ENCODE peak calls at places on chromosomes 16 and 17, in four cellular contexts. One of them, this sample, is unnamed.

GRCh38 chr16:29680180-29680598 is 1.2 kb downstream of the QPRT start:
- DNase-seq in GM12891: no peak
- DNase-seq in GM12878: no peak
- DNase-seq in K562: no peak
- DNase-seq in this sample: no peak

GRCh38 chr16:50282010-50282538 is 15.7 kb downstream of the ADCY7 start:
- DNase-seq in GM12891: peak
- DNase-seq in GM12878: peak
- DNase-seq in K562: peak
- DNase-seq in this sample: peak

GRCh38 chr16:81493755-81494433 is 49.3 kb downstream of the CMIP start:
- DNase-seq in GM12891: no peak
- DNase-seq in GM12878: no peak
- DNase-seq in K562: peak
- DNase-seq in this sample: no peak

GRCh38 chr16:64152010-64152767 is 969.7 kb downstream of the CDH11 start:
- DNase-seq in GM12891: no peak
- DNase-seq in GM12878: no peak
- DNase-seq in K562: no peak
- DNase-seq in this sample: no peak

GRCh38 chr16:19757762-19758595 is 39.9 kb downstream of the IQCK start:
- DNase-seq in GM12891: no peak
- DNase-seq in GM12878: no peak
- DNase-seq in K562: no peak
- DNase-seq in this sample: peak

GRCh38 chr16:54317306-54317705 is 30.7 kb upstream of the IRX3 start:
- DNase-seq in GM12891: no peak
- DNase-seq in GM12878: no peak
- DNase-seq in K562: no peak
- DNase-seq in this sample: no peak

GRCh38 chr17:41049110-41049509 is 2.0 kb upstream of the KRTAP2-1 start:
- DNase-seq in GM12891: no peak
- DNase-seq in GM12878: no peak
- DNase-seq in K562: no peak
- DNase-seq in this sample: no peak

GRCh38 chr17:3986270-3986938 is 22.2 kb upstream of the ATP2A3 start:
- DNase-seq in GM12891: no peak
- DNase-seq in GM12878: no peak
- DNase-seq in K562: no peak
- DNase-seq in this sample: no peak

GRCh38 chr17:51909971-51910370 is 248.5 kb downstream of the CA10 start:
- DNase-seq in GM12891: no peak
- DNase-seq in GM12878: no peak
- DNase-seq in K562: no peak
- DNase-seq in this sample: no peak

GRCh38 chr17:79420318-79421243 is 190.3 kb downstream of the RBFOX3 start:
- DNase-seq in GM12891: no peak
- DNase-seq in GM12878: no peak
- DNase-seq in K562: peak
- DNase-seq in this sample: no peak

GRCh38 chr16:55203570-55203969 is 120.4 kb upstream of the IRX6 start:
- DNase-seq in GM12891: no peak
- DNase-seq in GM12878: no peak
- DNase-seq in K562: no peak
- DNase-seq in this sample: no peak

GRCh38 chr17:4636474-4637100 is 4.9 kb downstream of the ALOX15 start:
- DNase-seq in GM12891: no peak
- DNase-seq in GM12878: no peak
- DNase-seq in K562: no peak
- DNase-seq in this sample: peak

GRCh38 chr17:80103061-80103481 is 1.7 kb downstream of the GAA start:
- DNase-seq in GM12891: no peak
- DNase-seq in GM12878: no peak
- DNase-seq in K562: no peak
- DNase-seq in this sample: no peak

GRCh38 chr16:68833251-68833650 is 10.1 kb upstream of the TANGO6 start:
- DNase-seq in GM12891: no peak
- DNase-seq in GM12878: no peak
- DNase-seq in K562: no peak
- DNase-seq in this sample: no peak

GRCh38 chr17:49016775-49017463 is 19.7 kb downstream of the IGF2BP1 start:
- DNase-seq in GM12891: no peak
- DNase-seq in GM12878: no peak
- DNase-seq in K562: no peak
- DNase-seq in this sample: no peak

GRCh38 chr17:68824707-68825106 is 130.5 kb downstream of the ABCA8 start:
- DNase-seq in GM12891: no peak
- DNase-seq in GM12878: no peak
- DNase-seq in K562: no peak
- DNase-seq in this sample: no peak

GRCh38 chr16:55515110-55515509 is 6.2 kb downstream of the LPCAT2 start:
- DNase-seq in GM12891: no peak
- DNase-seq in GM12878: no peak
- DNase-seq in K562: no peak
- DNase-seq in this sample: no peak

GRCh38 chr17:6948562-6948961 is 47.3 kb upstream of the ALOX12 start:
- DNase-seq in GM12891: no peak
- DNase-seq in GM12878: no peak
- DNase-seq in K562: no peak
- DNase-seq in this sample: peak

GRCh38 chr17:29140051-29140582 is 40.1 kb downstream of the MYO18A start:
- DNase-seq in GM12891: no peak
- DNase-seq in GM12878: no peak
- DNase-seq in K562: peak
- DNase-seq in this sample: peak

GRCh38 chr16:48901712-48902374 is 291.9 kb upstream of the N4BP1 start:
- DNase-seq in GM12891: no peak
- DNase-seq in GM12878: no peak
- DNase-seq in K562: no peak
- DNase-seq in this sample: no peak

GRCh38 chr16:87560428-87561199 is 41.7 kb upstream of the JPH3 start:
- DNase-seq in GM12891: peak
- DNase-seq in GM12878: no peak
- DNase-seq in K562: peak
- DNase-seq in this sample: no peak

GRCh38 chr16:61923629-61924028 is 112.6 kb downstream of the CDH8 start:
- DNase-seq in GM12891: no peak
- DNase-seq in GM12878: no peak
- DNase-seq in K562: no peak
- DNase-seq in this sample: no peak

GRCh38 chr16:65908568-65908967 is 457.9 kb upstream of the CDH5 start:
- DNase-seq in GM12891: no peak
- DNase-seq in GM12878: no peak
- DNase-seq in K562: no peak
- DNase-seq in this sample: no peak

GRCh38 chr16:77273-77806 is 685 bp upstream of the MPG start:
- DNase-seq in GM12891: peak
- DNase-seq in GM12878: no peak
- DNase-seq in K562: peak
- DNase-seq in this sample: peak

GRCh38 chr17:48604770-48605329 is at the start of gene HOXB6:
- DNase-seq in GM12891: no peak
- DNase-seq in GM12878: no peak
- DNase-seq in K562: peak
- DNase-seq in this sample: no peak

GRCh38 chr17:49637050-49637449 is 40.8 kb downstream of the SPOP start:
- DNase-seq in GM12891: no peak
- DNase-seq in GM12878: no peak
- DNase-seq in K562: no peak
- DNase-seq in this sample: no peak

GRCh38 chr17:14389656-14390055 is 88.8 kb downstream of the HS3ST3B1 start:
- DNase-seq in GM12891: no peak
- DNase-seq in GM12878: no peak
- DNase-seq in K562: no peak
- DNase-seq in this sample: no peak

GRCh38 chr17:14381606-14382005 is 80.7 kb downstream of the HS3ST3B1 start:
- DNase-seq in GM12891: no peak
- DNase-seq in GM12878: no peak
- DNase-seq in K562: no peak
- DNase-seq in this sample: no peak

GRCh38 chr17:14387036-14387435 is 86.2 kb downstream of the HS3ST3B1 start:
- DNase-seq in GM12891: no peak
- DNase-seq in GM12878: no peak
- DNase-seq in K562: no peak
- DNase-seq in this sample: no peak
- TF ChIP-seq SPI1 in GM12891: no peak
- TF ChIP-seq SPI1 in GM12878: no peak
- TF ChIP-seq SPI1 in K562: no peak
- TF ChIP-seq SPI1 in this sample: no peak

GRCh38 chr17:58375216-58375615 is 23.2 kb upstream of the SUPT4H1 start:
- DNase-seq in GM12891: no peak
- DNase-seq in GM12878: no peak
- DNase-seq in K562: no peak
- DNase-seq in this sample: no peak
- TF ChIP-seq SPI1 in GM12891: no peak
- TF ChIP-seq SPI1 in GM12878: no peak
- TF ChIP-seq SPI1 in K562: no peak
- TF ChIP-seq SPI1 in this sample: no peak

GRCh38 chr17:39970157-39970692 is 7.4 kb downstream of the GSDMA start:
- DNase-seq in GM12891: no peak
- DNase-seq in GM12878: no peak
- DNase-seq in K562: no peak
- DNase-seq in this sample: no peak
- TF ChIP-seq SPI1 in GM12891: no peak
- TF ChIP-seq SPI1 in GM12878: no peak
- TF ChIP-seq SPI1 in K562: no peak
- TF ChIP-seq SPI1 in this sample: no peak

GRCh38 chr16:57091990-57092785 is at the start of gene CPNE2:
- DNase-seq in GM12891: peak
- DNase-seq in GM12878: no peak
- DNase-seq in K562: peak
- DNase-seq in this sample: peak
- TF ChIP-seq SPI1 in GM12891: no peak
- TF ChIP-seq SPI1 in GM12878: no peak
- TF ChIP-seq SPI1 in K562: peak
- TF ChIP-seq SPI1 in this sample: peak

DNA sequence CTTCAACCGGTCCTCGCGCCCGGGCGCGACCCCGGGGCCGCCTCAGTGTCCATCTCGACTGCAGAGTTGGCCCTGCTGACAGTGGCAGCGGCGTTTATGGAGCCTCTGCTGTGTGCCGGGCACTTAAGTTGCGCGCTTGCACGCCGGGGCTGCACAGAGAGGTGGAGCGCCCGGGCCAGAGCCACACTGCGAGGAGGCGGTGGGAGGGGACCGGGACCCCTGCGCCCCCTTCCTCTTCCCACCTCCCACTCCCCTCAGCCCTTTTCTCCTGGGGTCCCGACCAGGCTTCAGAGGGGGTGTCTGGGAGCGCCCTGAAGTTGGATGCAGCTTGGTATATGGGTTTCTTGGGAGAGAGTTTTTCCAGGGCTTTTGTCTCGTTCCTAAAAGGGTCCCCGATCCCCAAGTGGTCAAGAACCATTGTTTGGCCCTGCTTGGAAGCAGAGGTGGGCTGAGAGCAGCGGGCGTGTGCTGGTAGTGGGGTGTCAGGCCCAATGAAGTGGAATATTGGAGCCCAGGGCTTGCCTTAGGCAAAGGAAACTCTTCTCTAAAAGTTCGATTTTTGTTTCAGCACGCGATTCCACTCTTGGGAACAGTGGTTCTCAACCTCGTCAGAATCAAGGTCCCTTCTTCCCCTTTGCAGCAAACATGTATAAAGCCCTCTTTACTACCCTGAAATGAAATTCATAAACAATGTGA is 605 bp downstream of the MRTFB start:
- DNase-seq in GM12891: no peak
- DNase-seq in GM12878: no peak
- DNase-seq in K562: no peak
- DNase-seq in this sample: peak
- TF ChIP-seq SPI1 in GM12891: no peak
- TF ChIP-seq SPI1 in GM12878: no peak
- TF ChIP-seq SPI1 in K562: no peak
- TF ChIP-seq SPI1 in this sample: no peak

GRCh38 chr17:75020331-75021110 is 8.1 kb downstream of the MRPL58 start:
- DNase-seq in GM12891: no peak
- DNase-seq in GM12878: no peak
- DNase-seq in K562: no peak
- DNase-seq in this sample: no peak
- TF ChIP-seq SPI1 in GM12891: no peak
- TF ChIP-seq SPI1 in GM12878: no peak
- TF ChIP-seq SPI1 in K562: no peak
- TF ChIP-seq SPI1 in this sample: no peak

GRCh38 chr17:30520882-30521281 is 43.7 kb downstream of the GOSR1 start:
- DNase-seq in GM12891: no peak
- DNase-seq in GM12878: no peak
- DNase-seq in K562: no peak
- DNase-seq in this sample: no peak

GRCh38 chr17:30520436-30520835 is 43.2 kb downstream of the GOSR1 start:
- DNase-seq in GM12891: no peak
- DNase-seq in GM12878: no peak
- DNase-seq in K562: no peak
- DNase-seq in this sample: no peak

GRCh38 chr17:30517786-30518185 is 40.6 kb downstream of the GOSR1 start:
- DNase-seq in GM12891: no peak
- DNase-seq in GM12878: no peak
- DNase-seq in K562: no peak
- DNase-seq in this sample: no peak

GRCh38 chr17:30519166-30519565 is 42.0 kb downstream of the GOSR1 start:
- DNase-seq in GM12891: no peak
- DNase-seq in GM12878: no peak
- DNase-seq in K562: no peak
- DNase-seq in this sample: no peak

GRCh38 chr17:30519707-30520106 is 42.5 kb downstream of the GOSR1 start:
- DNase-seq in GM12891: no peak
- DNase-seq in GM12878: no peak
- DNase-seq in K562: no peak
- DNase-seq in this sample: no peak
- TF ChIP-seq SPI1 in GM12891: no peak
- TF ChIP-seq SPI1 in GM12878: no peak
- TF ChIP-seq SPI1 in K562: no peak
- TF ChIP-seq SPI1 in this sample: no peak

GRCh38 chr17:74051348-74051747 is 152.1 kb upstream of the RPL38 start:
- DNase-seq in GM12891: no peak
- DNase-seq in GM12878: no peak
- DNase-seq in K562: no peak
- DNase-seq in this sample: no peak
- TF ChIP-seq SPI1 in GM12891: no peak
- TF ChIP-seq SPI1 in GM12878: no peak
- TF ChIP-seq SPI1 in K562: no peak
- TF ChIP-seq SPI1 in this sample: no peak

DNA sequence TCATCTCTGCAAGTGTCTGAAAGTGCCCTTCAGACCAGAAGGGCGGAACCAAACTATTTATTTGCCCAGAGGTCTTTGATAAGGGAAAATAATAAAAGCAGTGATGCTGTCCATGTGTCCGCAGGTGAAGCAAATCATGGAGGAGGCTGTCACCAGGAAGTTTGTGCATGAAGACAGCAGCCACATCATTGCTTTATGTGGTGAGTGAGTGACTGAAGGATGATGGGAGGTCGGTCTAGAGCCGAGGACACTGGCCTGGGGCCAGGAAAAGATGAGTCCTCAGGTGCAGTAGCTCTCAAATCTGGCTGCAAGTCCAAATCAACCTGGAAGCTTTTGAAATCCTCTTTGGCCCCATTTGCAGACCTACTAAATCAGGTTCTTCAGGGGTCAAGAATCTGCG is 6.1 kb downstream of the SGSM2 start:
- DNase-seq in GM12891: no peak
- DNase-seq in GM12878: no peak
- DNase-seq in K562: no peak
- DNase-seq in this sample: no peak
- TF ChIP-seq SPI1 in GM12891: no peak
- TF ChIP-seq SPI1 in GM12878: no peak
- TF ChIP-seq SPI1 in K562: no peak
- TF ChIP-seq SPI1 in this sample: no peak

GRCh38 chr16:73065617-73066313 is 17.8 kb upstream of the ZFHX3 start:
- DNase-seq in GM12891: no peak
- DNase-seq in GM12878: no peak
- DNase-seq in K562: no peak
- DNase-seq in this sample: no peak
- TF ChIP-seq SPI1 in GM12891: no peak
- TF ChIP-seq SPI1 in GM12878: no peak
- TF ChIP-seq SPI1 in K562: no peak
- TF ChIP-seq SPI1 in this sample: no peak